ENCODE peak calls at places on chromosomes 12 and 14, in six cellular contexts. G is lower leg skin; O is H9; A is activated T-helper 1 cell treated with Interleukin-2 at 50 U/mL for 16 hours; Z is stimulated activated CD8-positive, alpha-beta memory T cell treated with anti-CD3 and anti-CD28 coated beads, Interleukin-7, amount 100 ng/mL, for 48 hours; I is B cell. F is an unnamed sample.

GRCh38 chr14:89265229-89265628 is 151.8 kb downstream of the FOXN3 start:
- DNase-seq in O (no peak), G (no peak), I (no peak), Z (no peak), A (no peak), F (no peak)

GRCh38 chr14:104202259-104203070 is 64.1 kb downstream of the KIF26A start:
- DNase-seq in I (no peak), G (no peak), Z (no peak), A (no peak), O (no peak), F (no peak)

GRCh38 chr12:182381-182883 is 31.5 kb downstream of the SLC6A12 start:
- DNase-seq in I (no peak), G (no peak), O (no peak), Z (no peak), A (no peak), F (no peak)

GRCh38 chr14:34365309-34365915 is 96.6 kb downstream of the SPTSSA start:
- DNase-seq in O (no peak), I (no peak), G (no peak), A (no peak), Z (no peak), F (no peak)

GRCh38 chr14:103422981-103423600 is 37.9 kb downstream of the MARK3 start:
- DNase-seq in I (no peak), O (no peak), A (no peak), Z (no peak), G (no peak), F (no peak)

GRCh38 chr12:109987615-109988014 is 8.6 kb downstream of the GIT2 start:
- DNase-seq in A (no peak), O (no peak), I (no peak), Z (no peak), G (no peak), F (no peak)

GRCh38 chr14:77424862-77425261 is 1.5 kb upstream of the NOXRED1 start:
- DNase-seq in I (no peak), G (no peak), O (peak), A (no peak), Z (no peak), F (no peak)

GRCh38 chr14:66082009-66082408 is 404.2 kb upstream of the CCDC196 start:
- DNase-seq in I (no peak), A (no peak), O (no peak), Z (no peak), G (no peak), F (no peak)

GRCh38 chr12:2013527-2014223 is 9.4 kb upstream of the DCP1B start:
- DNase-seq in Z (no peak), O (no peak), G (no peak), I (no peak), A (no peak), F (no peak)

GRCh38 chr14:26281280-26281998 is 316.4 kb downstream of the NOVA1 start:
- DNase-seq in Z (no peak), O (no peak), I (no peak), G (no peak), A (no peak), F (no peak)